ENCODE peak calls at places on chromosome 3, in seven cellular contexts. G, K, W, U, J, T and Q are unnamed samples.
A peak's percentile ranks its signal among the peaks of the same experiment; 100 is the strongest.

GRCh38 chr3:35549690-35550089 is 89.6 kb upstream of the ARPP21 start:
- DNase-seq in G (peak; percentile 15), K (no peak), W (peak; percentile 40), U (no peak), J (no peak), T (no peak), Q (no peak)

GRCh38 chr3:173411288-173412064 is 13.9 kb downstream of the NLGN1 start:
- DNase-seq in G (peak; percentile 64), K (no peak), W (no peak), U (no peak), J (no peak), T (peak; percentile 52), Q (peak; percentile 12)

GRCh38 chr3:112445839-112446238 is 53.4 kb downstream of the BTLA start:
- DNase-seq in G (peak; percentile 65), K (no peak), W (no peak), U (no peak), J (no peak), T (no peak), Q (no peak)

GRCh38 chr3:15377961-15378791 is 45.8 kb upstream of the SH3BP5 start:
- DNase-seq in G (peak; percentile 98), K (peak; percentile 95), W (peak; percentile 97), U (peak; percentile 96), J (peak; percentile 95), T (peak; percentile 96), Q (peak; percentile 92)

GRCh38 chr3:42012378-42012934 is 50.6 kb upstream of the ULK4 start:
- DNase-seq in G (no peak), K (no peak), W (no peak), U (no peak), J (no peak), T (no peak), Q (no peak)

GRCh38 chr3:155194973-155195372 is 98.5 kb downstream of the STRIT1 start:
- DNase-seq in G (no peak), K (no peak), W (no peak), U (no peak), J (no peak), T (no peak), Q (no peak)

GRCh38 chr3:31952205-31952604 is 28.9 kb downstream of the OSBPL10 start:
- DNase-seq in G (no peak), K (no peak), W (no peak), U (peak; percentile 45), J (no peak), T (no peak), Q (no peak)

GRCh38 chr3:32643354-32643753 is 41.6 kb upstream of the CNOT10 start:
- DNase-seq in G (no peak), K (no peak), W (no peak), U (no peak), J (no peak), T (no peak), Q (no peak)

GRCh38 chr3:53056442-53056841 is 10.6 kb upstream of the SFMBT1 start:
- DNase-seq in G (no peak), K (no peak), W (no peak), U (no peak), J (no peak), T (no peak), Q (peak; percentile 51)

GRCh38 chr3:52893723-52894122 is 3.6 kb downstream of the STIMATE start:
- DNase-seq in G (no peak), K (peak; percentile 73), W (peak; percentile 58), U (no peak), J (no peak), T (no peak), Q (no peak)

GRCh38 chr3:108518895-108519294 is 8.5 kb upstream of the MYH15 start:
- DNase-seq in G (peak; percentile 10), K (no peak), W (no peak), U (no peak), J (no peak), T (no peak), Q (no peak)

GRCh38 chr3:30638685-30639412 is 32.4 kb downstream of the TGFBR2 start:
- DNase-seq in G (peak; percentile 46), K (no peak), W (no peak), U (no peak), J (no peak), T (no peak), Q (peak; percentile 22)

GRCh38 chr3:12054245-12054644 is 50.1 kb downstream of the SYN2 start:
- DNase-seq in G (no peak), K (no peak), W (no peak), U (no peak), J (no peak), T (no peak), Q (no peak)

GRCh38 chr3:34650131-34650530 is 851.7 kb downstream of the PDCD6IP start:
- DNase-seq in G (no peak), K (no peak), W (no peak), U (no peak), J (no peak), T (no peak), Q (no peak)

GRCh38 chr3:73716418-73716817 is 91.7 kb upstream of the PDZRN3 start:
- DNase-seq in G (peak; percentile 20), K (no peak), W (no peak), U (no peak), J (no peak), T (no peak), Q (no peak)

GRCh38 chr3:19232566-19232965 is 84.3 kb downstream of the KCNH8 start:
- DNase-seq in G (no peak), K (no peak), W (no peak), U (no peak), J (no peak), T (no peak), Q (no peak)

GRCh38 chr3:160162440-160162839 is 62.8 kb upstream of the C3orf80 start:
- DNase-seq in G (no peak), K (no peak), W (no peak), U (no peak), J (no peak), T (no peak), Q (no peak)

GRCh38 chr3:59873576-59874230 is 823.9 kb upstream of the CFAP20DC start:
- DNase-seq in G (no peak), K (no peak), W (no peak), U (no peak), J (no peak), T (no peak), Q (no peak)

GRCh38 chr3:59308684-59309083 is 258.9 kb upstream of the CFAP20DC start:
- DNase-seq in G (no peak), K (no peak), W (no peak), U (no peak), J (no peak), T (no peak), Q (no peak)

GRCh38 chr3:148924572-148924971 is 59.5 kb downstream of the CPA3 start:
- DNase-seq in G (peak; percentile 12), K (no peak), W (no peak), U (no peak), J (no peak), T (no peak), Q (no peak)

GRCh38 chr3:115989927-115990326 is 366.6 kb downstream of the GAP43 start:
- DNase-seq in G (no peak), K (no peak), W (no peak), U (no peak), J (no peak), T (no peak), Q (no peak)

GRCh38 chr3:158100681-158101080 is 5.5 kb downstream of the SHOX2 start:
- DNase-seq in G (no peak), K (no peak), W (no peak), U (no peak), J (no peak), T (no peak), Q (no peak)

GRCh38 chr3:158101330-158102218 is 4.6 kb downstream of the SHOX2 start:
- DNase-seq in G (no peak), K (no peak), W (no peak), U (no peak), J (no peak), T (no peak), Q (no peak)

GRCh38 chr3:158103131-158103955 is 2.9 kb downstream of the SHOX2 start:
- DNase-seq in G (no peak), K (peak; percentile 75), W (no peak), U (peak; percentile 55), J (no peak), T (peak; percentile 37), Q (no peak)

GRCh38 chr3:158102660-158103085 is 3.5 kb downstream of the SHOX2 start:
- DNase-seq in G (no peak), K (peak; percentile 34), W (no peak), U (no peak), J (no peak), T (no peak), Q (no peak)

GRCh38 chr3:158102219-158102612 is 4.0 kb downstream of the SHOX2 start:
- DNase-seq in G (no peak), K (no peak), W (no peak), U (no peak), J (no peak), T (no peak), Q (peak; percentile 55)
- H3K27me3 ChIP-seq in G (peaks cover 100% of the 10 kb centered on the region), K (peaks cover 68% of the 10 kb centered on the region), W (peaks cover 2% of the 10 kb centered on the region), U (peaks cover 100% of the 10 kb centered on the region), J (peaks cover 92% of the 10 kb centered on the region), T (peaks cover 100% of the 10 kb centered on the region), Q (no peaks in the 10 kb centered on the region)

DNA sequence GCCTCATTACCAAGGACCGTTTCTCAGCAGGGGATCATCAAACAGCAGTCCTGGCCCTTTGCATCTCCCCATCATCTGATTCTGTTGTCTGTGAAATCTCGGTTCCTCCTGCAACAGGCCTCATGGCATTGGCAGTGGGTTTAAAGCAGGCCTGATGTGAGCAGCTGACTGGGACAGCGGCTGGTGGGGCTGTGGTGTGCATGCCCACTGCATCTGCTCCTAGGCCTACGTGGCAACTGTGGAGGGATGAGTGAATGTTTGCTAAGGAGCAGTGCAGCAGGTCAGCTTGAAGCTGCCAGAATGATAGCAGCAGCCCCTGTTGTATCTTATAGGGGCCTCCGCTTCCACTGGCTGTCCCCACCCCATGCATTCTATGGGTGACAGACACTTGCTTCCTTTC is 114.7 kb downstream of the CHCHD6 start:
- DNase-seq in G (no peak), K (no peak), W (no peak), U (no peak), J (no peak), T (no peak), Q (no peak)
- H3K27ac ChIP-seq in G (no peak overlapping the region), K (no peak overlapping the region), W (no peak overlapping the region), U (no peak overlapping the region), J (peak overlapping the region; percentile 11), T (no peak overlapping the region), Q (no peak overlapping the region)

DNA sequence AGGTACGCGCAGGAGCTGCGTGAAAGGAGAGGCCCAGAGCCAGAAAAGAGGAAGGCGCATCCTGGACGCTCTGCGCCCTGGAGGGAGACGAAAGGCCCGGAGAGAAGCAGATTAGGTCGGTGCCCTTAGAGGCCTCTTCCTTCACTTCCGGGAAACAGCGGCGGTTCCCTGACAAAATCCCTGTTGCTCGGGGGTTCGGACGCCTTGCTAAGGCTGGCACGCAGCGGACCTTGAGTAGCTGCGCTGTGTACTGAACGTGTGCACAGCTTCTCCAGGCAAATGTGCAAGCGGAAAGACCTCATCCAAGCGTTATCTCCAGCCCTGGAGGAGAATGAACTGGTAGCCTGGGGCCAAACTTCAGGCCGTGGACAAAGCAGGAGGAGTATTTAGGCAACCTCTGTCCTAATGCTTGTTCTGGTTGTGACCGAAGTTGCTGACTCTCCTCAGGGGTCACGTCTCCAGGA is 3.0 kb upstream of the SOX14 start:
- DNase-seq in G (no peak), K (peak; percentile 43), W (no peak), U (no peak), J (no peak), T (no peak), Q (no peak)
- H3K27me3 ChIP-seq in G (peaks cover 91% of the 10 kb centered on the region), K (peaks cover 55% of the 10 kb centered on the region), W (peaks cover 2% of the 10 kb centered on the region), U (peaks cover 77% of the 10 kb centered on the region), J (peaks cover 84% of the 10 kb centered on the region), T (peaks cover 77% of the 10 kb centered on the region), Q (peaks cover 51% of the 10 kb centered on the region)

DNA sequence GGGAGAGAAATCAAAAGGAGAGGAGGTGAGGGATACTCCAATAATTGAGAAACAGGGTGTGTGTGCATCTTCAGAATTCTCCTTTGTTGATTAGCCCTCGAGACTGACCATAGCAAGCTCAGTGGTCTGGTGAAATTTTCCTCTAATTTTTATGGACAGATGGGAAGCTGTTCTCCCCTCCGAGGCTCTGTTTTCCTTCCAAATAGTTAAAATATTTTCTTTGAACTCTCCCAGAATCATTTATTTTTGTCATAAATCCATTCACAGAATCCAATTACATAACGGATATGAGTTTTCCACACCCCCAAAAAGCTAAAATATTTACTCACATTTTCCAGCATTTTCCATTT is 36.4 kb downstream of the QTRT2 start:
- DNase-seq in G (no peak), K (no peak), W (no peak), U (no peak), J (no peak), T (no peak), Q (no peak)
- H3K27ac ChIP-seq in G (no peak overlapping the region), K (no peak overlapping the region), W (no peak overlapping the region), U (no peak overlapping the region), J (no peak overlapping the region), T (peak overlapping the region; percentile 51), Q (no peak overlapping the region)